ENCODE peak calls at places on chromosomes 2 and 18, in four cellular contexts. Z, S, J and G are unnamed samples.

GRCh38 chr2:11420671-11421070 is 45.3 kb downstream of the E2F6 start:
- DNase-seq in J (no peak), S (no peak), Z (no peak), G (no peak)

GRCh38 chr18:63994783-63995399 is 25.0 kb downstream of the SERPINB8 start:
- DNase-seq in S (no peak), Z (peak; percentile 41), J (no peak), G (peak; percentile 49)

GRCh38 chr2:206086683-206087350 is 843 bp upstream of the INO80D start:
- DNase-seq in S (no peak), J (no peak), Z (no peak), G (no peak)

GRCh38 chr2:234980476-234981187 is 28.8 kb downstream of the SH3BP4 start:
- DNase-seq in Z (no peak), S (no peak), J (no peak), G (no peak)

GRCh38 chr2:237774811-237775553 is 23.6 kb upstream of the RBM44 start:
- DNase-seq in S (no peak), J (peak; percentile 66), Z (peak; percentile 23), G (no peak)

GRCh38 chr2:199458806-199459285 is 1.1 kb upstream of the SATB2 start:
- DNase-seq in Z (no peak), J (peak; percentile 83), S (no peak), G (no peak)

GRCh38 chr18:75455249-75456183 is 28.0 kb upstream of the SMIM21 start:
- DNase-seq in Z (no peak), S (no peak), J (peak; percentile 60), G (peak; percentile 54)

GRCh38 chr2:12202301-12202700 is 455.9 kb downstream of the LPIN1 start:
- DNase-seq in J (no peak), Z (no peak), S (no peak), G (no peak)

GRCh38 chr2:128307595-128307994 is 11.1 kb downstream of the HS6ST1 start:
- DNase-seq in S (peak; percentile 20), J (peak; percentile 51), Z (no peak), G (peak; percentile 26)

GRCh38 chr18:33578371-33579146 is 540 bp downstream of the ASXL3 start:
- DNase-seq in S (peak; percentile 58), Z (no peak), J (peak; percentile 66), G (peak; percentile 66)

GRCh38 chr2:48767330-48767729 is 11.8 kb upstream of the LHCGR start:
- DNase-seq in S (no peak), Z (no peak), J (no peak), G (no peak)
- H3K4me3 ChIP-seq in S (no peak overlapping the region), Z (no peak overlapping the region), J (no peak overlapping the region), G (no peak overlapping the region)

GRCh38 chr2:207813221-207813916 is 43.7 kb upstream of the FZD5 start:
- DNase-seq in Z (no peak), J (no peak), S (no peak), G (no peak)

GRCh38 chr2:207807516-207807915 is 37.8 kb upstream of the FZD5 start:
- DNase-seq in J (no peak), Z (no peak), S (no peak), G (no peak)

GRCh38 chr2:207812858-207813175 is 43.1 kb upstream of the FZD5 start:
- DNase-seq in Z (no peak), S (no peak), J (no peak), G (no peak)

GRCh38 chr2:207812058-207812857 is 42.6 kb upstream of the FZD5 start:
- DNase-seq in Z (no peak), J (no peak), S (no peak), G (no peak)

GRCh38 chr2:207810200-207810788 is 40.6 kb upstream of the FZD5 start:
- DNase-seq in S (no peak), J (no peak), Z (no peak), G (no peak)
- H3K4me3 ChIP-seq in S (peak overlapping the region; percentile 36), J (no peak overlapping the region), Z (no peak overlapping the region), G (no peak overlapping the region)

GRCh38 chr2:144948205-144948855 is 428.4 kb upstream of the ZEB2 start:
- DNase-seq in J (no peak), S (no peak), Z (no peak), G (no peak)
- H3K4me3 ChIP-seq in J (no peak overlapping the region), S (no peak overlapping the region), Z (no peak overlapping the region), G (no peak overlapping the region)

GRCh38 chr2:218858138-218858445 is 1.5 kb upstream of the WNT6 start:
- DNase-seq in S (peak; percentile 26), Z (no peak), J (peak; percentile 15), G (no peak)
- H3K4me3 ChIP-seq in S (no peak overlapping the region), Z (no peak overlapping the region), J (no peak overlapping the region), G (no peak overlapping the region)

DNA sequence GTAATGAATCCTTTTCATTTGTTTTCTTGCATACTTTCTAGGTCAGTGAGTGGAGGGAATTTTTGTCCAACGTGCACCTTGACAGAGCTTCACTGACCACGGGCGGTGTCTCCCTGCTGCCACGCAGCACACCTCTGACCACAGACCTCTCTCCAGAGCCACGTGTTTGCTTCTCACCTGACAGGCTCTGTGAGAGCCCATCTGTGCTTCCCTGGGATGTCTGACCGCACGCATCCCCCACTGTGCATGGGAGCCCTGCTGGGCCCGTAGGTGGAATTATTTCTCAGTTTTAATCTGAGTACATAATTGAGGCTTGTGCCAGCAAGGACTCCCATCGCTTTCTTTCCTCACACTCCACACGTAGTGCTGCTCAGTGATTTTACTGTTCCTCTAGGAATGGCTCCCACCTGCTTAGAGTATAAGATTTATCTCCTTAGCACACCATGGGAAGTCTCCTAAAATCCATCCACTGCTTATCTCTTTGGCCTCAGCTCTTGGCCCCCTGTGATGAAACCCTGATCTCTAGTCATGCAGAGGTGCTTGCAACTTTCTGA is 482.6 kb downstream of the TSN start:
- DNase-seq in J (no peak), Z (no peak), S (no peak), G (no peak)
- H3K4me3 ChIP-seq in J (no peak overlapping the region), Z (no peak overlapping the region), S (no peak overlapping the region), G (no peak overlapping the region)

GRCh38 chr2:216082805-216083204 is 1.1 kb downstream of the TMEM169 start:
- DNase-seq in S (no peak), Z (no peak), J (no peak), G (no peak)
- H3K4me3 ChIP-seq in S (no peak overlapping the region), Z (no peak overlapping the region), J (no peak overlapping the region), G (no peak overlapping the region)

GRCh38 chr2:17830053-17831034 is 14.1 kb downstream of the MSGN1 start:
- DNase-seq in Z (peak; percentile 44), J (peak; percentile 68), S (peak; percentile 83), G (peak; percentile 31)
- H3K4me3 ChIP-seq in Z (peak overlapping the region; percentile 45), J (no peak overlapping the region), S (peak overlapping the region; percentile 6), G (no peak overlapping the region)